ENCODE peak calls at places on chromosomes 7 and 10, in four cellular contexts. J is transverse colon, Y is stomach, O is sigmoid colon. G is an unnamed sample.

GRCh38 chr10:124494050-124494807 is 32.6 kb downstream of the LHPP start:
- DNase-seq in J (no peak), Y (no peak), O (no peak), G (peak; percentile 59)

GRCh38 chr10:1399431-1400120 is 337.7 kb downstream of the ADARB2 start:
- DNase-seq in J (no peak), O (no peak), Y (peak; percentile 15), G (no peak)

GRCh38 chr10:96665306-96665705 is 55.0 kb downstream of the PIK3AP1 start:
- DNase-seq in Y (no peak), O (no peak), J (no peak), G (no peak)

GRCh38 chr10:12852732-12853131 is 148.8 kb downstream of the CCDC3 start:
- DNase-seq in Y (no peak), J (no peak), O (no peak), G (no peak)

GRCh38 chr7:90188281-90188680 is 23.3 kb upstream of the STEAP2 start:
- DNase-seq in J (peak; percentile 55), Y (no peak), O (no peak), G (no peak)

GRCh38 chr7:26156454-26157365 is 4.7 kb downstream of the NFE2L3 start:
- DNase-seq in O (no peak), Y (no peak), J (peak; percentile 36), G (no peak)

GRCh38 chr7:93185303-93186027 is 37.3 kb upstream of the SAMD9L start:
- DNase-seq in J (no peak), O (no peak), Y (no peak), G (no peak)

GRCh38 chr7:23074443-23075244 is 30.9 kb upstream of the KLHL7 start:
- DNase-seq in J (no peak), O (no peak), Y (no peak), G (no peak)

GRCh38 chr7:99407849-99408346 is 499 bp downstream of the PDAP1 start:
- DNase-seq in Y (peak; percentile 40), J (peak; percentile 50), O (peak; percentile 86), G (peak; percentile 88)

GRCh38 chr10:97676770-97677581 is 10.1 kb downstream of the AVPI1 start:
- DNase-seq in J (peak; percentile 53), Y (peak; percentile 41), O (no peak), G (no peak)

GRCh38 chr7:92448185-92448747 is 984 bp downstream of the GATAD1 start:
- DNase-seq in J (peak; percentile 67), O (peak; percentile 74), Y (peak; percentile 60), G (no peak)

GRCh38 chr10:95601116-95601719 is 40.0 kb upstream of the SORBS1 start:
- DNase-seq in O (peak; percentile 92), Y (peak; percentile 87), J (peak; percentile 87), G (no peak)

GRCh38 chr10:44865289-44865671 is 45.9 kb upstream of the TMEM72 start:
- DNase-seq in Y (no peak), J (no peak), O (peak; percentile 78), G (peak; percentile 77)

GRCh38 chr7:103573479-103574058 is 127.6 kb upstream of the SLC26A5 start:
- DNase-seq in Y (no peak), J (no peak), O (no peak), G (no peak)

GRCh38 chr10:14185501-14186045 is 145.2 kb downstream of the FRMD4A start:
- DNase-seq in Y (no peak), O (no peak), J (no peak), G (no peak)

GRCh38 chr10:24947304-24948097 is 4.9 kb downstream of the PRTFDC1 start:
- DNase-seq in O (no peak), J (no peak), Y (no peak), G (no peak)

DNA sequence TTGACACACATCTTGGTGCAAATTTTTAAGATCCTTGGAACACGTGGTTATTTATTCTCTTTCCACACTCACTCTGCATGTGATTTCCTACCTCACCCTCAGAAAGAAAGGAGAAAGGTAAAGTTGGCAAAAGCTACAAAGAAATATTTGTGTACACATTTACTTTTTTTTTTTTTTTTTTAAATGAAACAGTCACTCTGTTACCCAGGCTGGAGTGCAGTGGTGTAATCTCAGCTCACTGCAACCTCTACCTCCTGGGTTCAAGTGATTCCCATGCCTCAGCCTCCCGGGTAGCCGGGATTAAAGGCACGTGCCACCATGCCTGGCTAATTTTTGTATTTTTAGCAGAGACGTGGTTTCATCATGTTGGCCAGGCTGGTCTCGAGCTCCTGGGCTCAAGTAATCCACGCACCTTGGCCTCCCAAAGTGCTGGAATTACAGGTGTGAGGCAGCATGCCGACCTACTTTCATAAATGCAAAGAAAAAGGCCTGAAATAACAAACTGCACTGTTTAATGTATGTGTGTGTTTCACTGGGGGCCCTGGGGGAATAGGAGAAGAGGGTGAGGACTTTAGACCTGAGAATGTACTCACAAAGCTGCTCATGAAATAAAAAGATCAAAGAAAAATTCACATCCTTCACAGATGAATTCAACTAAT is 71.6 kb upstream of the GRID1 start:
- DNase-seq in J (no peak), O (no peak), Y (no peak), G (no peak)
- TF ChIP-seq EP300 in J (no peak), O (no peak), Y (no peak), G (no peak)

DNA sequence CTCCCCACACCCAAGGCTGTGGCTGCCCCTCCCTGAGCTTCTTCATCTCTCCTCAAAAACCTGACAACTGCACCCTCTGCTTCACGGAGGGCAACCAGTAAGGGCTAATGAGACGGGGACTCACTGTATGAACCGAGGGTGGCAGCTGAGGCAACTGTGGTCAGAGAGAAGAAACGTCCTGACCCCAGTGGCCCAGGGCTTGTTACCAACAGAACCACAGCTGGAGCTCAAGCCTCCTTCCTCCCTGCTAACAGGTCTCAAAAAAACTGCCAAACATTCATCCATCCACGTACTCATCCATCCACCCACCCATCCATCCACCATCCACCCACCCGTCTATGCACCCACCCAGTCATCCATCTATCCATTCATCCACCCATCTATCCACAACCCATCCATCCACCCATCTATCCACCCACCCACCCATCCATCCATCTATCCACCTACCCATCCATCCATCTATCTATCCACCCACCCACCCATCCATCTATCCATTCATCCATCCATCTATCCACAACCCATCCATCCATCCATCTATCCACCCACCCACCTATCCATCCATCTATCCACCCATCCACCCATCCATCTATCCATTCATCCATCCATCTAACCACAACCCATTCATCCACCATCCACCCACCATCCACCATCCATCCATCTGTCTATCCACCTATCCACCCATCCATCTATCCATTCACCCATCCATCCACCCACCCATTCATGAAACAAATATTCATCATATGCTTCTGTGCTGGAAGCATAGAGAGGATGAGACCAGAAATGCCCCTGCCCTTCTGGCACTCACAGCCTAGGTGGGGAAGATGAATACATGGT is 111.7 kb downstream of the PDGFA start:
- DNase-seq in Y (peak; percentile 17), J (no peak), O (no peak), G (no peak)
- H3K4me1 ChIP-seq in Y (no peaks in the 10 kb centered on the region), J (no peaks in the 10 kb centered on the region), O (no peaks in the 10 kb centered on the region), G (no peaks in the 10 kb centered on the region)

GRCh38 chr10:11808808-11809207 is 14.3 kb upstream of the PROSER2 start:
- DNase-seq in Y (no peak), J (no peak), O (no peak), G (no peak)

GRCh38 chr10:11806706-11807105 is 16.4 kb upstream of the PROSER2 start:
- DNase-seq in J (no peak), Y (no peak), O (no peak), G (no peak)

GRCh38 chr10:11813855-11814557 is 9.2 kb upstream of the PROSER2 start:
- DNase-seq in Y (no peak), O (no peak), J (no peak), G (no peak)

GRCh38 chr10:11813177-11813576 is 10.0 kb upstream of the PROSER2 start:
- DNase-seq in O (no peak), Y (no peak), J (no peak), G (no peak)

GRCh38 chr10:11810313-11810766 is 12.8 kb upstream of the PROSER2 start:
- DNase-seq in J (no peak), Y (no peak), O (no peak), G (no peak)
- TF ChIP-seq POLR2AphosphoS5 in J (no peak), Y (no peak), O (no peak), G (no peak)

DNA sequence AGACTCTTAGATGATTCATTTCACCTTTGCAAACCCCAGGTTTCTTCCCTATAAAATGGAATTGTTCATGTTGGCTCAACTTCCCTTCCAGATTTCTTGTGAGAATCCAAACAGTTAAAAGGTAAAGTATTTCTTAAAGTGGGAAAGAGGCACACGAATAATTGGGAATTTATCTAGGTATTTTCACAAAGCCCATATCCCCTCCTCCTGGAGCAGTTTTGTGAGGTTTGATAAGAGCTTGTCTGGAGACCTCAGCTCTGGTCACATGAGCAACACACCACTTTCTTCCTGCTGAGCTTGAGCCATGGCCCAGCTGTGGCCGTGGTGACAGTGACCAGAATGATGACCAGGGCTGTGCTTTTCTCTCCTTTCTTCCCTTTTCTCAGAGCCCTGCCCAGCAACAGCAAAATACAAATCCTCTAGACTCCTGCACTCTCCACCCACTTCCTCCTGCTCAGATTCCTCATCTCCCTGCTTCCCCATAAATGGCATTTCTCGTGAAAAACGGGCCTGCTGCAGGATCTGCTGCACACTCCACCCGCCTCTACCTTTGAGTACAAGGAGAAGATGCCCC is 87.7 kb downstream of the PIK3CG start:
- DNase-seq in Y (no peak), O (peak; percentile 72), J (peak; percentile 20), G (no peak)
- TF ChIP-seq EP300 in Y (no peak), O (no peak), J (no peak), G (no peak)

GRCh38 chr10:51445587-51445986 is 253.8 kb downstream of the CSTF2T start:
- DNase-seq in J (no peak), O (no peak), Y (no peak), G (no peak)
- H3K4me1 ChIP-seq in J (peaks cover 2% of the 10 kb centered on the region), O (peaks cover 23% of the 10 kb centered on the region), Y (no peaks in the 10 kb centered on the region), G (no peaks in the 10 kb centered on the region)

DNA sequence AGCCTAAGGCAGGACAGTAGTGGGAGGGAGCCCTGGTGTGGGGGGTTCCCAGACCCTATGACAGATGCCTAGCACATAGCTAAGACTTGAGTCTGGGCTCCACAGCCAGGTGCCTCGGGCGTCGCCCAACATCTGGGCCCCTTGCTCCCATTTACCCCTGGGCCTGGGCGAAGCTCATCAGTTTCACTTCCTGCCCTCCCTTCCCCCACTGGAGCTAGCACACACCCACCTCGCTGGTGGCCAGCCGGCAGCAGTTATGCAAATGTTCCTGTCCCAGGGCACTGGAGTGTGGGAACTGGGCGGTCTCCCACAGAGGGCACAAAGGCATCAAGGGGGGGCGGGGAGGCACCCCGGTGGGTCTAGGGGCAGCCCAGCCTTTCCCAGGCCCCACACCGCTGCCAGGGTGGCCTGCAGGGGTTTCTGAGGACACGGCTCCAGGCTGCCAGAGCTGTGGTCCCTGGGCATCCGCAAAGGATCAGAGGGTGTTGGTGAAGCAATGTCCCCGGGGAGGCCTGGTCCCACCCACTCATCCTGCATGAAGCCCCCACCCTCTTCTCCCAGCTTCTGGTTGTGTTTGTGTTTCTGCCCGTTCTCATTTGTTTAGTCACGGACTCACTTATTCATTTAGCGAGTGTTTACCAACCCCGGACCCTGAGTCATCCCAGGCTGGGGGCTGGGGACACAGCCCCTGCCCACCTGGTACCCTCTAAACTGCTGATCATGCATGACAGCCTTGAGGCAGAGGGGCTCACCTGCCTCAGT is 20.4 kb downstream of the SH2B2 start:
- DNase-seq in O (no peak), J (peak; percentile 89), Y (peak; percentile 72), G (no peak)
- TF ChIP-seq POLR2AphosphoS5 in O (no peak), J (no peak), Y (peak; percentile 22), G (no peak)